ENCODE peak calls at places on chromosomes 11 and 22, in nine cellular contexts. C, T, P, G, A, I, Z, S and O are unnamed samples.

GRCh38 chr22:26492220-26492619 is 8.5 kb downstream of the SRRD start:
- DNase-seq in C (no peak), T (peak), P (no peak), G (no peak), A (no peak), I (no peak), Z (no peak), S (no peak), O (no peak)

GRCh38 chr11:67646535-67647336 is 3.8 kb downstream of the ACY3 start:
- DNase-seq in C (peak), T (no peak), P (no peak), G (peak), A (peak), I (no peak), Z (no peak), S (no peak), O (peak)

GRCh38 chr11:1087961-1088926 is 13.6 kb downstream of the MUC2 start:
- DNase-seq in C (peak), T (no peak), P (no peak), G (peak), A (peak), I (no peak), Z (peak), S (no peak), O (peak)

GRCh38 chr11:123231263-123231662 is 36.2 kb upstream of the CLMP start:
- DNase-seq in C (no peak), T (no peak), P (no peak), G (no peak), A (no peak), I (no peak), Z (no peak), S (no peak), O (no peak)

GRCh38 chr22:41311487-41311886 is 10.2 kb downstream of the ZC3H7B start:
- DNase-seq in C (no peak), T (no peak), P (no peak), G (no peak), A (no peak), I (no peak), Z (no peak), S (no peak), O (no peak)

GRCh38 chr11:108606495-108607160 is 13.1 kb upstream of the EXPH5 start:
- DNase-seq in C (no peak), T (no peak), P (no peak), G (no peak), A (no peak), I (no peak), Z (no peak), S (no peak), O (no peak)

GRCh38 chr11:113189909-113190667 is 124.3 kb upstream of the TTC12 start:
- DNase-seq in C (no peak), T (no peak), P (no peak), G (no peak), A (no peak), I (no peak), Z (no peak), S (no peak), O (no peak)

GRCh38 chr11:57413681-57414080 is 13.2 kb downstream of the SLC43A3 start:
- DNase-seq in C (no peak), T (no peak), P (no peak), G (no peak), A (no peak), I (no peak), Z (no peak), S (no peak), O (no peak)

GRCh38 chr11:134047586-134047999 is 21.3 kb upstream of the JAM3 start:
- DNase-seq in C (peak), T (no peak), P (peak), G (peak), A (no peak), I (no peak), Z (no peak), S (no peak), O (peak)

GRCh38 chr11:102813484-102813883 is 15.5 kb upstream of the MMP1 start:
- DNase-seq in C (no peak), T (no peak), P (no peak), G (no peak), A (no peak), I (no peak), Z (no peak), S (no peak), O (no peak)

GRCh38 chr11:122025757-122026156 is 90.3 kb downstream of the BLID start:
- DNase-seq in C (no peak), T (no peak), P (no peak), G (no peak), A (no peak), I (peak), Z (peak), S (no peak), O (no peak)

GRCh38 chr22:20741634-20742581 is 32.0 kb upstream of the SERPIND1 start:
- DNase-seq in C (no peak), T (no peak), P (no peak), G (peak), A (no peak), I (peak), Z (peak), S (no peak), O (no peak)

GRCh38 chr11:109902764-109903436 is 190.3 kb upstream of the ZC3H12C start:
- DNase-seq in C (no peak), T (no peak), P (no peak), G (no peak), A (no peak), I (no peak), Z (no peak), S (no peak), O (no peak)

GRCh38 chr11:17593466-17594245 is 46.6 kb downstream of the OTOG start:
- DNase-seq in C (no peak), T (no peak), P (no peak), G (no peak), A (no peak), I (no peak), Z (no peak), S (no peak), O (peak)

GRCh38 chr11:104260456-104260855 is 96.5 kb upstream of the PDGFD start:
- DNase-seq in C (no peak), T (no peak), P (no peak), G (no peak), A (no peak), I (no peak), Z (no peak), S (no peak), O (no peak)

GRCh38 chr11:104256525-104256924 is 92.6 kb upstream of the PDGFD start:
- DNase-seq in C (no peak), T (no peak), P (no peak), G (no peak), A (no peak), I (no peak), Z (peak), S (no peak), O (no peak)

GRCh38 chr11:104254347-104254746 is 90.4 kb upstream of the PDGFD start:
- DNase-seq in C (no peak), T (peak), P (no peak), G (no peak), A (no peak), I (peak), Z (peak), S (peak), O (no peak)

GRCh38 chr11:104259121-104259610 is 95.2 kb upstream of the PDGFD start:
- DNase-seq in C (no peak), T (no peak), P (no peak), G (no peak), A (no peak), I (no peak), Z (no peak), S (no peak), O (no peak)
- TF ChIP-seq POLR2AphosphoS5 in C (no peak), T (no peak), P (no peak), G (no peak), A (no peak), I (no peak), Z (no peak), S (no peak), O (no peak)

DNA sequence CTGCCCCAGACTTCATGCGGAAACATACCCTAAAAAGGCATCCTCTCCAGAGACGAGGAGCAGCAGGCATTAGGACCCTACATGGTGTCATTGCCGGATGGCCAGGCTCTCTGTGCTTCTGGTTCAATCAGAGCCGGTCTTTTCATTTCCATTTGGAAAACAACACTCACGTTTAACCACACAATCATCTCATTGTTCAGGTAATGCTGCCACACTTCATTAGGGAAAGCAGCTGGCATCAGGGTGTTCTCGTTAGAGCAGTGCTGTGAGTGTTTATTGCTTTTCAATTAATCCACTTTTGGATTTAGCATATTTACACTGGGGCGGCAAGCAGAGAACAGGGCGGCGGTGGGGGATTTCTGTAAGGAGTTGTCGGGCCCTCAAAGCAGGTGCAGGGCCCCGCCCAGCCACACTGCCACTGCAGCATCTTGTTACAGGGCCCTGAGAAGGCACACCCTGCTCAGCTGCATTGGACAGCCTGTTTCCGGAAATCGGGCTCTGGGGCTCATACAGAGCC is 338.6 kb downstream of the SHANK2 start:
- DNase-seq in C (peak), T (peak), P (no peak), G (peak), A (peak), I (no peak), Z (peak), S (no peak), O (no peak)
- TF ChIP-seq POLR2AphosphoS5 in C (no peak), T (no peak), P (peak), G (no peak), A (no peak), I (no peak), Z (no peak), S (no peak), O (no peak)

DNA sequence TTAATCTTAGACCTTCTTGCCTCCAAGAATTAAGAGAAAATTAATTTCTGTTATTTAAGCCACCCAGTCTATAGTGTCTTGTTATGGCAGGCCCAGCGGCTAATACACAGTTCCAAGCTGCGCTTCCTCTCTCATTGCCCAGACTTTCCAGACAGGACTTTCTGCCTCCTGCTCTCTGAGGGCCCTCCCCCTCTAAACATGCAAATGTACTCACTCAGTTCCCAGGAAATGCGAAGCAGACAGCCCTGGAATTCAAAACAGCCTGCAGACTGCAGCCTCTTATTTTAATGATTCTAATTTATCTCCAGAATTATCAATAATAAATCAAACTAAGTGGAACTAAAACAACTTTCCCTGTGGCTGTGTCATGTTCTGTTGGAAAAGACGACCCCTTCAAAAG is 115.5 kb upstream of the ISX start:
- DNase-seq in C (no peak), T (no peak), P (no peak), G (no peak), A (no peak), I (no peak), Z (peak), S (no peak), O (no peak)
- TF ChIP-seq POLR2AphosphoS5 in C (no peak), T (no peak), P (no peak), G (no peak), A (no peak), I (no peak), Z (no peak), S (no peak), O (no peak)

DNA sequence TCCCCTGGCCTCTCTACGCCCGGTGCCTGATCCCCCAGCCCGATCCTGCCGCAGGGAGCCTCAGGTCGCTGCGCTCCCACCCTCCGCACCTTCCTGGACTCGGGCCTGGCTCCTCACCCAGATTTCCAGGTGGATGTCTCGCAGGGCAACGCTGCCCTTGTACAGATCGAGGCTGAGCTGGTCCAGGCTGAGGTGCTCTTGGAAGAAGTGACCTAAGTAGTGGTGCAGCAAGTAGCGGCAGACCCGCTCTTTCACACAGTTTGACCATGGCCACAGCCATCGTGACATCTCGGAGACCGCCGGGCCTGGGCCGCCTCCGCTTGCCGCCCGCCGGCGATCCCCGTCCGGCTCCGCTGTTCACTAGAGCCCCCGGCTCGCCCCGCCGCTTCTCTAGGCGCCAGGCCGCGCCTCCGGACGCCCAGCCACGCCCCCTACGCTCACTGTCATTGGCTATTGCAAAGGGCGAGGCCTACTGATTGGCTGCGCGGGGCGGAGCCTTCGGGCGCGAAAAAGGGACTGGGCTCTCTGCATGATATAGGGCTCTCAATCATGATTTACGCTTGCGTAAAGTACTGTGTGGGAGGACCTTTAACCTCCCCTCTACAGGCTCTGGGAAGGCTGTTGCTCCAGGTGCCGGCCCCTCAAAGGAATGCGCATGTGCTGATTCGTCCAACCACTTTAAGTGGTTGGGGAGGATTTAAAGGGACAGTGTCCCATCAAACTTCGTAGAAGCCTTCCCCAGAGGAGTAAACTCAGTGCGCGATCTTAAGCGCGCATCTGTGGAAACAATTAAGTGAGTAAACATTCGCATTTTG is at the start of gene ATG2A:
- DNase-seq in C (peak), T (peak), P (peak), G (peak), A (peak), I (peak), Z (peak), S (peak), O (peak)
- TF ChIP-seq POLR2AphosphoS5 in C (peak), T (peak), P (peak), G (peak), A (peak), I (peak), Z (peak), S (peak), O (peak)

GRCh38 chr22:48567213-48567975 is 1260.3 kb downstream of the BRD1 start:
- DNase-seq in C (no peak), T (no peak), P (no peak), G (no peak), A (peak), I (no peak), Z (no peak), S (no peak), O (no peak)
- TF ChIP-seq POLR2AphosphoS5 in C (no peak), T (no peak), P (no peak), G (no peak), A (no peak), I (no peak), Z (no peak), S (no peak), O (no peak)

GRCh38 chr22:22072169-22072836 is 89.7 kb upstream of the TOP3B start:
- DNase-seq in C (peak), T (no peak), P (peak), G (no peak), A (no peak), I (no peak), Z (no peak), S (no peak), O (no peak)

GRCh38 chr22:22076361-22076760 is 93.8 kb upstream of the TOP3B start:
- DNase-seq in C (no peak), T (no peak), P (no peak), G (no peak), A (no peak), I (no peak), Z (no peak), S (no peak), O (no peak)

GRCh38 chr22:22075382-22076163 is 93.0 kb upstream of the TOP3B start:
- DNase-seq in C (no peak), T (no peak), P (peak), G (no peak), A (no peak), I (no peak), Z (no peak), S (no peak), O (no peak)

GRCh38 chr22:22074634-22075381 is 92.2 kb upstream of the TOP3B start:
- DNase-seq in C (peak), T (no peak), P (no peak), G (no peak), A (no peak), I (no peak), Z (no peak), S (no peak), O (no peak)

DNA sequence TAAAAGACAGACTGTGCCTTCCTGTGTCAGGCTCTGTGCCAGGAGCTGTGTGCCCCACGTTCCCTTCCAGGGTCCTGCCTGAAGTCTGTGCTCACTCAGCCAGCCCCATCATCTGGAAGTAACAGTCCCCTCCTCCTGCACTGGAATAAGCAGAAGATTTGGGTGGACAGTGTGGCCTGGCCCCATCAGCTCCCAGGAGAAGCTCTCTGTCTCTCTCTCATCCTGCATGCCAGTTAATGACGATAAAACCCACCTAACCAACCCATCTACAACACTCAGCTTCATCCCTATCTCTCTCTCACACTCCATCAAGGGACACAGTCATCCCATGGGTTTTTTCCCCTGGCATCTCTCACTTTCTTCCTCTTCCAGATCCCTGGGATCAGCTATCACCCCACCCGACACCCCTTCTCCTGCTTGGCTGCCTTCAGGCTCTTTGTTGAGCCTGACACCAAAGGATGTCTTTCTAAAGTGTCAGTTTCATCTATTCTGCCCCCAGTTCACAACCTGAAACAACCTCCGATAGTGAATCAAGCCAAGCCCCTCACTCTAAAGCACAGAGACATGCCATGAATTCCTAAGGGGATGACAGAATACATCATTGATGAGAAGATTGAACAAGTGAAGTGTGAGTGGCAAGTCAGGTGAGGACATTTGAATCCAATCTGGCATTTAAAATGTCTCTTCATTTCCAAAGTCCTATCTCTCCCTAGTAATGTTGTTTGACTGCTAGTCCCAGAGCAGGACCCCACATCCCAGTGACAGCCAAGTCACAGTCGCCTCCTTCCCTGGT is 91.4 kb upstream of the TOP3B start:
- DNase-seq in C (no peak), T (no peak), P (no peak), G (no peak), A (no peak), I (no peak), Z (no peak), S (no peak), O (no peak)
- TF ChIP-seq POLR2AphosphoS5 in C (no peak), T (no peak), P (no peak), G (no peak), A (no peak), I (no peak), Z (no peak), S (no peak), O (no peak)

GRCh38 chr22:22927888-22928665 is 40.5 kb downstream of the IGLL5 start:
- DNase-seq in C (no peak), T (no peak), P (no peak), G (no peak), A (no peak), I (no peak), Z (no peak), S (no peak), O (no peak)
- TF ChIP-seq POLR2AphosphoS5 in C (no peak), T (no peak), P (no peak), G (no peak), A (no peak), I (no peak), Z (no peak), S (no peak), O (no peak)